ENCODE peak calls at places on chromosome 14, in five cellular contexts. B, U, T, A and M are unnamed samples.

GRCh38 chr14:88233915-88234314 is 89.2 kb downstream of the KCNK10 start:
- DNase-seq in B (no peak), U (no peak), T (no peak), A (no peak), M (no peak)

GRCh38 chr14:54133896-54134295 is 177.3 kb upstream of the BMP4 start:
- DNase-seq in B (no peak), U (peak), T (no peak), A (peak), M (no peak)

GRCh38 chr14:50123062-50123461 is 6.7 kb upstream of the VCPKMT start:
- DNase-seq in B (peak), U (no peak), T (no peak), A (no peak), M (no peak)

GRCh38 chr14:44745371-44745770 is 216.4 kb downstream of the KLHL28 start:
- DNase-seq in B (no peak), U (no peak), T (no peak), A (no peak), M (no peak)

GRCh38 chr14:105149146-105149781 is 19.3 kb downstream of the JAG2 start:
- DNase-seq in B (no peak), U (no peak), T (no peak), A (no peak), M (no peak)

GRCh38 chr14:42269234-42269633 is 662.6 kb downstream of the LRFN5 start:
- DNase-seq in B (no peak), U (no peak), T (no peak), A (no peak), M (no peak)

GRCh38 chr14:38593477-38593876 is 337.6 kb upstream of the CLEC14A start:
- DNase-seq in B (no peak), U (no peak), T (no peak), A (no peak), M (no peak)

GRCh38 chr14:82905762-82906161 is 1372.1 kb upstream of the SEL1L start:
- DNase-seq in B (no peak), U (no peak), T (no peak), A (no peak), M (no peak)

GRCh38 chr14:30655124-30655523 is 33.0 kb downstream of the SCFD1 start:
- DNase-seq in B (no peak), U (peak), T (no peak), A (peak), M (no peak)

GRCh38 chr14:30580616-30581282 is 21.8 kb downstream of the G2E3 start:
- DNase-seq in B (no peak), U (no peak), T (no peak), A (no peak), M (no peak)

GRCh38 chr14:104587641-104588040 is 8.1 kb downstream of the C14orf180 start:
- DNase-seq in B (no peak), U (no peak), T (no peak), A (no peak), M (no peak)

GRCh38 chr14:60724080-60724618 is at the start of gene SIX4:
- DNase-seq in B (no peak), U (peak), T (no peak), A (peak), M (peak)